ENCODE peak calls at places on chromosomes 6 and 20, in five cellular contexts. One of them, this sample, is unnamed.

GRCh38 chr6:151276112-151276745 is 36.5 kb downstream of the AKAP12 start:
- DNase-seq in heart right ventricle: peak; percentile 14
- DNase-seq in mammary epithelial cell: peak; percentile 57
- DNase-seq in H1: no peak
- DNase-seq in CD4-positive, alpha-beta T cell: no peak
- DNase-seq in this sample: peak; percentile 33

GRCh38 chr6:149212202-149212601 is 105.3 kb upstream of the TAB2 start:
- DNase-seq in mammary epithelial cell: no peak
- DNase-seq in CD4-positive, alpha-beta T cell: no peak
- DNase-seq in H1: no peak
- DNase-seq in heart right ventricle: no peak
- DNase-seq in this sample: no peak

GRCh38 chr6:137850816-137851602 is 16.1 kb upstream of the TNFAIP3 start:
- DNase-seq in CD4-positive, alpha-beta T cell: no peak
- DNase-seq in mammary epithelial cell: no peak
- DNase-seq in heart right ventricle: no peak
- DNase-seq in H1: no peak
- DNase-seq in this sample: no peak

GRCh38 chr6:101402618-101403002 is 9.1 kb downstream of the GRIK2 start:
- DNase-seq in mammary epithelial cell: no peak
- DNase-seq in H1: peak; percentile 72
- DNase-seq in heart right ventricle: no peak
- DNase-seq in CD4-positive, alpha-beta T cell: no peak
- DNase-seq in this sample: no peak

GRCh38 chr20:10047427-10047826 is 12.6 kb downstream of the ANKEF1 start:
- DNase-seq in H1: peak; percentile 57
- DNase-seq in heart right ventricle: no peak
- DNase-seq in mammary epithelial cell: no peak
- DNase-seq in CD4-positive, alpha-beta T cell: no peak
- DNase-seq in this sample: no peak

GRCh38 chr6:104625536-104625935 is 234.2 kb downstream of the HACE1 start:
- DNase-seq in CD4-positive, alpha-beta T cell: no peak
- DNase-seq in heart right ventricle: no peak
- DNase-seq in mammary epithelial cell: peak; percentile 94
- DNase-seq in H1: no peak
- DNase-seq in this sample: peak; percentile 87

GRCh38 chr6:166389119-166389518 is 6.4 kb upstream of the MPC1 start:
- DNase-seq in mammary epithelial cell: no peak
- DNase-seq in heart right ventricle: no peak
- DNase-seq in CD4-positive, alpha-beta T cell: no peak
- DNase-seq in H1: no peak
- DNase-seq in this sample: no peak

GRCh38 chr6:146361367-146361924 is 182.2 kb upstream of the RAB32 start:
- DNase-seq in mammary epithelial cell: peak; percentile 6
- DNase-seq in CD4-positive, alpha-beta T cell: no peak
- DNase-seq in H1: no peak
- DNase-seq in heart right ventricle: peak; percentile 32
- DNase-seq in this sample: no peak

GRCh38 chr6:504446-504980 is 113.0 kb downstream of the IRF4 start:
- DNase-seq in mammary epithelial cell: no peak
- DNase-seq in heart right ventricle: no peak
- DNase-seq in H1: no peak
- DNase-seq in CD4-positive, alpha-beta T cell: no peak
- DNase-seq in this sample: no peak

GRCh38 chr6:503610-504362 is 112.2 kb downstream of the IRF4 start:
- DNase-seq in mammary epithelial cell: no peak
- DNase-seq in H1: no peak
- DNase-seq in CD4-positive, alpha-beta T cell: no peak
- DNase-seq in heart right ventricle: peak; percentile 57
- DNase-seq in this sample: no peak

GRCh38 chr6:506920-507523 is 115.5 kb downstream of the IRF4 start:
- DNase-seq in heart right ventricle: no peak
- DNase-seq in H1: no peak
- DNase-seq in mammary epithelial cell: no peak
- DNase-seq in CD4-positive, alpha-beta T cell: no peak
- DNase-seq in this sample: no peak

GRCh38 chr6:506508-506907 is 115.0 kb downstream of the IRF4 start:
- DNase-seq in heart right ventricle: no peak
- DNase-seq in mammary epithelial cell: no peak
- DNase-seq in CD4-positive, alpha-beta T cell: no peak
- DNase-seq in H1: no peak
- DNase-seq in this sample: no peak

DNA sequence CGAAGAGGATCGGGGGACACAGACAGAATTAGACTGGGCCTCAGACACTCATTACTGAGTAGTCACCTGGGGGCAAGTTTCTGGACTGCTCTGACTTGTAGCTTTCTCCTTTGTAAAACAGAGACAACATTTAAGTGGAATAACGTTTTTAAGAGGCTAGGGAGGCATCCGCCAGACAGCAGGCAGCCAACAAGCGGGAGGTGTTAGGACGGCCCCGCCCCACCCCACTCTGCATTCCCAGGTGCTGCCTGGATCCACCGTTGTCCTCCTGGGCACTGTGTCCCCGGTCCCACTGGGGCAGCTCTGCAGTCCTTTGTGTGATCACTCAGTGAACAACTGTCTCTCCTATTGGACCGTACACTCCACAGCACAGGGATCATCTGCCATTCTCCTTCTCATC is 113.8 kb downstream of the IRF4 start:
- DNase-seq in CD4-positive, alpha-beta T cell: no peak
- DNase-seq in H1: no peak
- DNase-seq in heart right ventricle: no peak
- DNase-seq in mammary epithelial cell: no peak
- DNase-seq in this sample: no peak
- H3K27ac ChIP-seq in CD4-positive, alpha-beta T cell: no peak overlapping the region
- H3K27ac ChIP-seq in H1: no peak overlapping the region
- H3K27ac ChIP-seq in heart right ventricle: no peak overlapping the region
- H3K27ac ChIP-seq in mammary epithelial cell: no peak overlapping the region
- H3K27ac ChIP-seq in this sample: no peak overlapping the region

GRCh38 chr20:50992733-50993457 is 30.0 kb downstream of the KCNG1 start:
- DNase-seq in mammary epithelial cell: peak; percentile 79
- DNase-seq in CD4-positive, alpha-beta T cell: no peak
- DNase-seq in H1: peak; percentile 82
- DNase-seq in heart right ventricle: no peak
- DNase-seq in this sample: peak; percentile 52
- H3K27ac ChIP-seq in mammary epithelial cell: peak overlapping the region; percentile 60
- H3K27ac ChIP-seq in CD4-positive, alpha-beta T cell: no peak overlapping the region
- H3K27ac ChIP-seq in H1: peak overlapping the region; percentile 44
- H3K27ac ChIP-seq in heart right ventricle: no peak overlapping the region
- H3K27ac ChIP-seq in this sample: peak overlapping the region; percentile 79

DNA sequence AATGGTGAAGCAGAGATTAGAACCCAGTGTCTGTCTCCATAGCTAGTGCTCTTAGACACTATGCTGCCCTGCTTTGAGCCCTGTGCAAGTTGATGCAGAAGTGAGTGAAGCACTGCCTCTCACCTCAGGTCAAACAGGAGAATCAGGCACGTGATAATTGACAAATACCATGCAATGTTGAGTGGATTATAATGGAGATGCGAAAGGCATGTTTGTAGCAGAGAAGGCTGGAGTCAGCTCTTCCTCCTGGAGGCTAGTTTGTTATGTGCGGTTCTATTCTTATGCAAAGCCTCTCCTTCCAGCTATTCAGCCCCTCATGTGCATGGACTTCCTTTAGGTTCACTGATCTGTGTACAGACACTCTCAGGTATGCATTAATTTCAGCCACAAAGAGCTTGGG is 108.5 kb downstream of the MANEA start:
- DNase-seq in CD4-positive, alpha-beta T cell: no peak
- DNase-seq in H1: no peak
- DNase-seq in heart right ventricle: no peak
- DNase-seq in mammary epithelial cell: no peak
- DNase-seq in this sample: no peak
- H3K27ac ChIP-seq in CD4-positive, alpha-beta T cell: no peak overlapping the region
- H3K27ac ChIP-seq in H1: no peak overlapping the region
- H3K27ac ChIP-seq in heart right ventricle: no peak overlapping the region
- H3K27ac ChIP-seq in mammary epithelial cell: no peak overlapping the region
- H3K27ac ChIP-seq in this sample: no peak overlapping the region

GRCh38 chr6:116763871-116764270 is 1.6 kb downstream of the FAM162B start:
- DNase-seq in mammary epithelial cell: no peak
- DNase-seq in H1: no peak
- DNase-seq in CD4-positive, alpha-beta T cell: no peak
- DNase-seq in heart right ventricle: no peak
- DNase-seq in this sample: no peak

GRCh38 chr6:116763048-116763447 is 2.5 kb downstream of the FAM162B start:
- DNase-seq in heart right ventricle: no peak
- DNase-seq in mammary epithelial cell: no peak
- DNase-seq in CD4-positive, alpha-beta T cell: no peak
- DNase-seq in H1: no peak
- DNase-seq in this sample: no peak

GRCh38 chr6:116766506-116767176 is 1.1 kb upstream of the FAM162B start:
- DNase-seq in CD4-positive, alpha-beta T cell: no peak
- DNase-seq in mammary epithelial cell: no peak
- DNase-seq in heart right ventricle: no peak
- DNase-seq in H1: no peak
- DNase-seq in this sample: no peak

GRCh38 chr6:116764557-116764960 is 960 bp downstream of the FAM162B start:
- DNase-seq in CD4-positive, alpha-beta T cell: no peak
- DNase-seq in H1: no peak
- DNase-seq in heart right ventricle: no peak
- DNase-seq in mammary epithelial cell: no peak
- DNase-seq in this sample: no peak

DNA sequence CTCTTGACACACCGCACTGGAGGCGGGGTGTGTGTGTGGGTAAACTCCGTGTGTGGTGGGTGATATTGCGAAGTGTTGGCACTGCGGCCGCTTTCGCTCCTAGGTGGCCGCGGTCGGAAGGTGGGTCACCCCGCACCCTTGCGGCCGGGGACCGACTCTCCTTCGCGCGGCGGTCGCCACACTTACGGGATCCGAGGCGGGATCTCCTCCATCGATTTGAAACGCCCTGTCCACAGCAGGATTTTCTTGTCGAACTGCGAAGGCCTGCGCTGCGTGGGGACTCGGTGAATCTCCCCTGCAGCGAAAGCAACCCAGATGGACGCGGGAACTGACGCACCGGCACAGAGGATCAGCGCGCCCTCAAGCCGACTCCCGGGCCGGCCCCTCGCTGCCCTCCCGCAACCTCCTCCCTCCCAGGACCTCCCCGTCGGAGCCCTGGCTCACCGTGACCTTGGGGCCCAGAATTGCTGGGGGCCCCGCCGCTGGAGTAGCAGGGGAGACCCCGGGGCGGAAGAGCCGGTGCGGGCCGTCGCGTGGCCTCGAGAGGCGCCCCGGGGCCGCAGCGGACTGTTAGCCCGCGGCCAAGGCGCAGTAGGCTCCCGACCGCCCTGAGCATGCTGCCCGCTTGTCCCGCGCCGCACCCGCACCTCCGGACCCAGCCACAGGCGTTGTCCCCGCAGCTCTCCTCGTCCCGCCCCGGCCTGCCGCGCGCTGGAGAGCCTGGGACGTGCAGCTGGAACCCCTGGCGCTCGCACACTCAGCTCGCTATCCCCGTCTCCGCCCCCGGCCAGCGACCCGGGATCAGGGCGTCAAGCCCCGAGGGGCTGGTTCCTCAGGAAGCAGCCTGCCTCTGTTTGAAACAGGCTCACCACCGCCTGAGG is at the start of gene FAM162B:
- DNase-seq in CD4-positive, alpha-beta T cell: no peak
- DNase-seq in H1: peak; percentile 75
- DNase-seq in mammary epithelial cell: peak; percentile 1
- DNase-seq in heart right ventricle: peak; percentile 74
- DNase-seq in this sample: no peak
- H3K27ac ChIP-seq in CD4-positive, alpha-beta T cell: no peak within 1 kb of the TSS
- H3K27ac ChIP-seq in H1: no peak within 1 kb of the TSS
- H3K27ac ChIP-seq in mammary epithelial cell: no peak within 1 kb of the TSS
- H3K27ac ChIP-seq in heart right ventricle: peak within 1 kb of the TSS; percentile 59
- H3K27ac ChIP-seq in this sample: no peak within 1 kb of the TSS

GRCh38 chr6:48774276-48774675 is 663.3 kb upstream of the PTCHD4 start:
- DNase-seq in H1: no peak
- DNase-seq in CD4-positive, alpha-beta T cell: no peak
- DNase-seq in mammary epithelial cell: no peak
- DNase-seq in heart right ventricle: no peak
- DNase-seq in this sample: no peak

GRCh38 chr6:48782230-48782629 is 671.2 kb upstream of the PTCHD4 start:
- DNase-seq in mammary epithelial cell: peak; percentile 44
- DNase-seq in CD4-positive, alpha-beta T cell: no peak
- DNase-seq in heart right ventricle: no peak
- DNase-seq in H1: no peak
- DNase-seq in this sample: no peak

GRCh38 chr6:48775157-48775556 is 664.2 kb upstream of the PTCHD4 start:
- DNase-seq in H1: no peak
- DNase-seq in CD4-positive, alpha-beta T cell: no peak
- DNase-seq in heart right ventricle: no peak
- DNase-seq in mammary epithelial cell: no peak
- DNase-seq in this sample: no peak

DNA sequence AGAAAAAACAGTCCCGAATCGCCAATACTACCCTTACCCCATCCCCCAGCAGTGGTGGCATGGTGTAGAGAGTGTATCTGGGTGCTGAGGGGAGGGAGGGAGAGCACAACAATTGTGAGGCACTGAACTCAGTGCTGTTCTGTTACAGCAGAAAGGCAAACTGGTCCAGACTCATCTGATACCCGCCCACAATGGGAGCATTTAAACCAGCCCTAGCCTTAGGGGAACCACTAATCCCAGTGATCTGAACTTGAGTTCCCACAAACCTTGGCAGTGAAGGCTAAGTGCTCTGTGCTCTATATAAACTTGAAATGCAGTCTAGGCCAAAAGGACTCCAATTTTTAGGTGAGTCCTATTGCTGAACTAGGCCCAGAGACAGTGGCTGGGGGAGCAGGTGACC is 666.4 kb upstream of the PTCHD4 start:
- DNase-seq in CD4-positive, alpha-beta T cell: no peak
- DNase-seq in H1: no peak
- DNase-seq in heart right ventricle: no peak
- DNase-seq in mammary epithelial cell: peak; percentile 81
- DNase-seq in this sample: peak; percentile 56
- H3K27ac ChIP-seq in CD4-positive, alpha-beta T cell: no peak overlapping the region
- H3K27ac ChIP-seq in H1: no peak overlapping the region
- H3K27ac ChIP-seq in heart right ventricle: no peak overlapping the region
- H3K27ac ChIP-seq in mammary epithelial cell: no peak overlapping the region
- H3K27ac ChIP-seq in this sample: no peak overlapping the region

GRCh38 chr20:57811373-57812020 is 101.7 kb upstream of the PMEPA1 start:
- DNase-seq in heart right ventricle: no peak
- DNase-seq in H1: no peak
- DNase-seq in mammary epithelial cell: no peak
- DNase-seq in CD4-positive, alpha-beta T cell: no peak
- DNase-seq in this sample: no peak
- H3K27ac ChIP-seq in heart right ventricle: no peak overlapping the region
- H3K27ac ChIP-seq in H1: no peak overlapping the region
- H3K27ac ChIP-seq in mammary epithelial cell: no peak overlapping the region
- H3K27ac ChIP-seq in CD4-positive, alpha-beta T cell: no peak overlapping the region
- H3K27ac ChIP-seq in this sample: no peak overlapping the region

GRCh38 chr20:19885576-19885956 is 127.5 kb downstream of the RIN2 start:
- DNase-seq in CD4-positive, alpha-beta T cell: no peak
- DNase-seq in heart right ventricle: no peak
- DNase-seq in mammary epithelial cell: no peak
- DNase-seq in H1: no peak
- DNase-seq in this sample: no peak

GRCh38 chr20:19887566-19888268 is 129.4 kb upstream of the NAA20 start:
- DNase-seq in H1: no peak
- DNase-seq in heart right ventricle: no peak
- DNase-seq in mammary epithelial cell: no peak
- DNase-seq in CD4-positive, alpha-beta T cell: no peak
- DNase-seq in this sample: no peak

GRCh38 chr20:19885981-19886665 is 128.1 kb downstream of the RIN2 start:
- DNase-seq in heart right ventricle: peak; percentile 46
- DNase-seq in CD4-positive, alpha-beta T cell: no peak
- DNase-seq in mammary epithelial cell: peak; percentile 41
- DNase-seq in H1: no peak
- DNase-seq in this sample: no peak

GRCh38 chr20:19888269-19888669 is 128.9 kb upstream of the NAA20 start:
- DNase-seq in heart right ventricle: peak; percentile 20
- DNase-seq in H1: no peak
- DNase-seq in mammary epithelial cell: no peak
- DNase-seq in CD4-positive, alpha-beta T cell: no peak
- DNase-seq in this sample: no peak

GRCh38 chr20:19886666-19887288 is 128.7 kb downstream of the RIN2 start:
- DNase-seq in mammary epithelial cell: peak; percentile 34
- DNase-seq in CD4-positive, alpha-beta T cell: no peak
- DNase-seq in heart right ventricle: no peak
- DNase-seq in H1: no peak
- DNase-seq in this sample: no peak
- H3K27ac ChIP-seq in mammary epithelial cell: peak overlapping the region; percentile 98
- H3K27ac ChIP-seq in CD4-positive, alpha-beta T cell: no peak overlapping the region
- H3K27ac ChIP-seq in heart right ventricle: peak overlapping the region; percentile 84
- H3K27ac ChIP-seq in H1: no peak overlapping the region
- H3K27ac ChIP-seq in this sample: peak overlapping the region; percentile 97

This sample was measured in epithelial cell of prostate.